ENCODE peak calls at places on chromosome 10, in ten cellular contexts. P is amygdala, W is H1, X is IMR-90, B is body of pancreas, O is HFF-Myc, Y is activated gamma-delta T cell, F is endothelial cell, M is amniotic epithelial cell, V is AG20443. S is an unnamed sample.

GRCh38 chr10:116748041-116748440 is 5.7 kb upstream of the HSPA12A start:
- DNase-seq in P (no peak), W (no peak), X (peak), B (no peak), O (no peak), Y (no peak), F (no peak), M (peak), V (peak), S (no peak)

GRCh38 chr10:84548869-84549268 is 220.5 kb downstream of the CCSER2 start:
- DNase-seq in P (no peak), W (peak), X (no peak), B (no peak), O (no peak), Y (no peak), F (peak), M (no peak), V (no peak), S (no peak)

GRCh38 chr10:17206210-17206709 is 4.8 kb upstream of the TRDMT1 start:
- DNase-seq in P (no peak), W (no peak), X (peak), B (no peak), O (no peak), Y (no peak), F (no peak), M (peak), V (peak), S (no peak)

GRCh38 chr10:103078309-103078615 is 114.8 kb downstream of the NT5C2 start:
- DNase-seq in P (no peak), W (no peak), X (no peak), B (no peak), O (no peak), Y (no peak), F (no peak), M (no peak), V (no peak), S (no peak)

GRCh38 chr10:44340557-44340956 is 44.3 kb downstream of the CXCL12 start:
- DNase-seq in P (no peak), W (no peak), X (no peak), B (no peak), O (no peak), Y (no peak), F (no peak), M (no peak), V (no peak), S (no peak)

GRCh38 chr10:106515206-106515790 is 649.2 kb downstream of the SORCS1 start:
- DNase-seq in P (no peak), W (no peak), X (no peak), B (no peak), O (no peak), Y (no peak), F (no peak), M (no peak), V (no peak), S (no peak)

GRCh38 chr10:92699193-92699517 is 9.4 kb downstream of the HHEX start:
- DNase-seq in P (no peak), W (no peak), X (no peak), B (no peak), O (no peak), Y (no peak), F (no peak), M (no peak), V (no peak), S (no peak)

GRCh38 chr10:70053212-70053895 is 708 bp downstream of the MACROH2A2 start:
- DNase-seq in P (no peak), W (peak), X (no peak), B (peak), O (no peak), Y (no peak), F (peak), M (no peak), V (peak), S (no peak)

GRCh38 chr10:33204049-33204448 is 130.4 kb downstream of the NRP1 start:
- DNase-seq in P (no peak), W (no peak), X (no peak), B (no peak), O (no peak), Y (no peak), F (no peak), M (no peak), V (no peak), S (no peak)

GRCh38 chr10:25076501-25077197 is 60.2 kb downstream of the THNSL1 start:
- DNase-seq in P (no peak), W (no peak), X (peak), B (no peak), O (no peak), Y (no peak), F (no peak), M (peak), V (no peak), S (peak)

GRCh38 chr10:93150289-93150688 is 76.6 kb downstream of the CYP26A1 start:
- DNase-seq in P (no peak), W (no peak), X (no peak), B (no peak), O (no peak), Y (no peak), F (no peak), M (peak), V (peak), S (no peak)

GRCh38 chr10:111338035-111338434 is 261.2 kb downstream of the ADRA2A start:
- DNase-seq in P (no peak), W (no peak), X (no peak), B (no peak), O (no peak), Y (no peak), F (no peak), M (no peak), V (no peak), S (no peak)

GRCh38 chr10:88456730-88457129 is 126.4 kb downstream of the RNLS start:
- DNase-seq in P (no peak), W (no peak), X (peak), B (no peak), O (no peak), Y (no peak), F (no peak), M (peak), V (peak), S (no peak)

GRCh38 chr10:14477408-14477710 is 146.6 kb upstream of the FRMD4A start:
- DNase-seq in P (no peak), W (no peak), X (peak), B (no peak), O (peak), Y (no peak), F (no peak), M (no peak), V (peak), S (no peak)

GRCh38 chr10:20489961-20490360 is 407.1 kb downstream of the NEBL start:
- DNase-seq in P (no peak), W (no peak), X (no peak), B (no peak), O (no peak), Y (no peak), F (no peak), M (peak), V (no peak), S (no peak)

GRCh38 chr10:123633636-123634035 is 32.5 kb upstream of the GPR26 start:
- DNase-seq in P (no peak), W (no peak), X (no peak), B (no peak), O (no peak), Y (no peak), F (no peak), M (no peak), V (no peak), S (no peak)

GRCh38 chr10:114631678-114632417 is 26.2 kb downstream of the ABLIM1 start:
- DNase-seq in P (no peak), W (peak), X (no peak), B (peak), O (no peak), Y (peak), F (peak), M (no peak), V (peak), S (no peak)

GRCh38 chr10:70906953-70907618 is 18.7 kb upstream of the PCBD1 start:
- DNase-seq in P (no peak), W (no peak), X (no peak), B (peak), O (no peak), Y (no peak), F (no peak), M (no peak), V (no peak), S (no peak)

GRCh38 chr10:8047452-8048280 is 6.8 kb upstream of the GATA3 start:
- DNase-seq in P (no peak), W (peak), X (no peak), B (no peak), O (no peak), Y (no peak), F (no peak), M (no peak), V (peak), S (no peak)

GRCh38 chr10:105953056-105953455 is 1211.5 kb downstream of the SORCS1 start:
- DNase-seq in P (no peak), W (no peak), X (no peak), B (no peak), O (no peak), Y (no peak), F (no peak), M (no peak), V (no peak), S (no peak)

GRCh38 chr10:59865101-59865500 is 41.3 kb downstream of the CCDC6 start:
- DNase-seq in P (no peak), W (no peak), X (peak), B (peak), O (no peak), Y (no peak), F (no peak), M (peak), V (peak), S (no peak)

GRCh38 chr10:132283604-132284382 is 24.0 kb downstream of the STK32C start:
- DNase-seq in P (no peak), W (no peak), X (no peak), B (no peak), O (no peak), Y (no peak), F (no peak), M (no peak), V (no peak), S (no peak)

GRCh38 chr10:15370212-15370740 is 813 bp downstream of the FAM171A1 start:
- DNase-seq in P (no peak), W (peak), X (peak), B (peak), O (no peak), Y (peak), F (no peak), M (no peak), V (peak), S (no peak)

GRCh38 chr10:130459011-130459410 is 322.8 kb downstream of the GLRX3 start:
- DNase-seq in P (no peak), W (peak), X (no peak), B (no peak), O (no peak), Y (no peak), F (no peak), M (no peak), V (no peak), S (no peak)